ENCODE peak calls at places on chromosomes 16 and 17, in nine cellular contexts. One of them, this sample, is unnamed.

GRCh38 chr16:85463228-85463611 is 149.9 kb upstream of the GSE1 start:
- DNase-seq in transverse colon: no peak
- DNase-seq in sigmoid colon: no peak
- DNase-seq in breast epithelium: no peak
- DNase-seq in HepG2: no peak
- DNase-seq in stomach: no peak
- DNase-seq in vagina: no peak
- DNase-seq in esophagus muscularis mucosa: no peak
- DNase-seq in K562: peak; percentile 65
- DNase-seq in this sample: no peak

GRCh38 chr16:76653390-76654026 is 376.3 kb downstream of the CNTNAP4 start:
- DNase-seq in esophagus muscularis mucosa: no peak
- DNase-seq in HepG2: peak; percentile 71
- DNase-seq in K562: peak; percentile 27
- DNase-seq in breast epithelium: no peak
- DNase-seq in stomach: no peak
- DNase-seq in transverse colon: no peak
- DNase-seq in sigmoid colon: no peak
- DNase-seq in vagina: no peak
- DNase-seq in this sample: no peak

GRCh38 chr17:7557825-7558543 is 566 bp upstream of the TNFSF13 start:
- DNase-seq in breast epithelium: peak; percentile 98
- DNase-seq in transverse colon: peak; percentile 94
- DNase-seq in sigmoid colon: peak; percentile 96
- DNase-seq in esophagus muscularis mucosa: peak; percentile 96
- DNase-seq in K562: no peak
- DNase-seq in stomach: peak; percentile 96
- DNase-seq in HepG2: peak; percentile 52
- DNase-seq in vagina: no peak
- DNase-seq in this sample: peak; percentile 93

GRCh38 chr16:27238016-27238587 is 30.5 kb downstream of the NSMCE1 start:
- DNase-seq in sigmoid colon: peak; percentile 69
- DNase-seq in vagina: no peak
- DNase-seq in breast epithelium: no peak
- DNase-seq in HepG2: no peak
- DNase-seq in esophagus muscularis mucosa: no peak
- DNase-seq in K562: peak; percentile 36
- DNase-seq in stomach: peak; percentile 44
- DNase-seq in transverse colon: peak; percentile 71
- DNase-seq in this sample: peak; percentile 74

GRCh38 chr17:75228847-75229246 is 23.4 kb downstream of the NUP85 start:
- DNase-seq in transverse colon: no peak
- DNase-seq in sigmoid colon: no peak
- DNase-seq in breast epithelium: no peak
- DNase-seq in stomach: no peak
- DNase-seq in HepG2: no peak
- DNase-seq in vagina: no peak
- DNase-seq in K562: no peak
- DNase-seq in esophagus muscularis mucosa: no peak
- DNase-seq in this sample: no peak

GRCh38 chr16:77062878-77063566 is 128.0 kb upstream of the MON1B start:
- DNase-seq in esophagus muscularis mucosa: no peak
- DNase-seq in vagina: no peak
- DNase-seq in K562: no peak
- DNase-seq in sigmoid colon: peak; percentile 65
- DNase-seq in transverse colon: no peak
- DNase-seq in HepG2: no peak
- DNase-seq in stomach: no peak
- DNase-seq in breast epithelium: no peak
- DNase-seq in this sample: no peak

GRCh38 chr17:8922451-8922850 is 43.1 kb downstream of the PIK3R5 start:
- DNase-seq in K562: no peak
- DNase-seq in transverse colon: no peak
- DNase-seq in esophagus muscularis mucosa: peak; percentile 55
- DNase-seq in HepG2: no peak
- DNase-seq in sigmoid colon: no peak
- DNase-seq in vagina: no peak
- DNase-seq in stomach: no peak
- DNase-seq in breast epithelium: no peak
- DNase-seq in this sample: no peak

GRCh38 chr16:23974223-23974622 is 138.4 kb downstream of the PRKCB start:
- DNase-seq in vagina: no peak
- DNase-seq in esophagus muscularis mucosa: no peak
- DNase-seq in stomach: no peak
- DNase-seq in HepG2: no peak
- DNase-seq in K562: no peak
- DNase-seq in sigmoid colon: no peak
- DNase-seq in breast epithelium: no peak
- DNase-seq in transverse colon: no peak
- DNase-seq in this sample: no peak

GRCh38 chr16:57866529-57866918 is 64.2 kb upstream of the KIFC3 start:
- DNase-seq in transverse colon: no peak
- DNase-seq in esophagus muscularis mucosa: no peak
- DNase-seq in vagina: no peak
- DNase-seq in sigmoid colon: no peak
- DNase-seq in HepG2: no peak
- DNase-seq in stomach: no peak
- DNase-seq in breast epithelium: no peak
- DNase-seq in K562: no peak
- DNase-seq in this sample: no peak

GRCh38 chr16:80931985-80932720 is 74.5 kb downstream of the CMC2 start:
- DNase-seq in esophagus muscularis mucosa: peak; percentile 92
- DNase-seq in breast epithelium: peak; percentile 37
- DNase-seq in HepG2: peak; percentile 23
- DNase-seq in K562: peak; percentile 25
- DNase-seq in sigmoid colon: peak; percentile 92
- DNase-seq in transverse colon: peak; percentile 41
- DNase-seq in vagina: no peak
- DNase-seq in stomach: peak; percentile 59
- DNase-seq in this sample: no peak

GRCh38 chr16:87635541-87636049 is 33.3 kb downstream of the JPH3 start:
- DNase-seq in esophagus muscularis mucosa: no peak
- DNase-seq in transverse colon: peak; percentile 66
- DNase-seq in stomach: peak; percentile 59
- DNase-seq in HepG2: peak; percentile 47
- DNase-seq in sigmoid colon: peak; percentile 77
- DNase-seq in vagina: no peak
- DNase-seq in K562: peak; percentile 65
- DNase-seq in breast epithelium: peak; percentile 21
- DNase-seq in this sample: no peak
- H3K4me3 ChIP-seq in esophagus muscularis mucosa: no peak overlapping the region
- H3K4me3 ChIP-seq in transverse colon: peak overlapping the region; percentile 20
- H3K4me3 ChIP-seq in stomach: peak overlapping the region; percentile 5
- H3K4me3 ChIP-seq in HepG2: no peak overlapping the region
- H3K4me3 ChIP-seq in sigmoid colon: no peak overlapping the region
- H3K4me3 ChIP-seq in vagina: peak overlapping the region; percentile 35
- H3K4me3 ChIP-seq in K562: no peak overlapping the region
- H3K4me3 ChIP-seq in breast epithelium: peak overlapping the region; percentile 57
- H3K4me3 ChIP-seq in this sample: peak overlapping the region; percentile 14

DNA sequence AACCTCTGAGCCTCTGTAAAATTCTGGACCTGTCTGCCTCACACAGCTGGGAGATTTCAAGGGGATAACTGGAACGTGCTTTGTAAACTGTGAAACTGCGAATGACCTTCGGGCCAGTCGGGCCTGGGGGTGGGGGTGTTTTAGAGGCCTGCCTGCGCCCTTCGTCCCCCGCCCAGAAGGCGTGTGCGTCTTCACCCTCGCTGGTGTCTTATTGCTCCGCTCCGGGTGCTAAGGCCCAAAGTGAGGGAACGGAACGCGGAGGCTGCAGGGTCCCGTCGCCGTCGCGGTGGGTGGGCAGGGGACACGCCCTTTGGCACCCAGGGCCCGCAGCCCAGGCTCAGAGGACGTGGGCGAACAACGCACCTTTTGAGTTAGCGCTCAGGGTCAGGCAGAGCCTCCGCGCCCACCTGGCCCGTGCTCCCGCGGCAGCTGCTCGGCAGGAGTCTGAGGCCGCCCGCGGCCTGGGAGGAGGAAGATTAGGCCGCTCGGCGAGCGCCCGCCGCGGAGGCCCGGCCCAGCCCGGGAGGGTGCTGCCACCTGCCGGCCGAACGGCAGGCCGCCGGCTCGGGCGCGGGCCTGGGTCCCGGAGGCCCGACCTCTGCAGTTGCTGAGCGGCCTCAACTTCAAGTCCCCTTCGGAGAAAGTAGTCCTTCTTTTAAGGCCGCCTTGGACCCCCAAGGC is 29.7 kb downstream of the DCAKD start:
- DNase-seq in esophagus muscularis mucosa: no peak
- DNase-seq in vagina: no peak
- DNase-seq in K562: peak; percentile 90
- DNase-seq in stomach: peak; percentile 68
- DNase-seq in sigmoid colon: peak; percentile 89
- DNase-seq in breast epithelium: peak; percentile 46
- DNase-seq in HepG2: peak; percentile 53
- DNase-seq in transverse colon: peak; percentile 72
- DNase-seq in this sample: peak; percentile 68
- TF ChIP-seq POLR2A in esophagus muscularis mucosa: no peak
- TF ChIP-seq POLR2A in vagina: no peak
- TF ChIP-seq POLR2A in K562: no peak
- TF ChIP-seq POLR2A in stomach: no peak
- TF ChIP-seq POLR2A in sigmoid colon: no peak
- TF ChIP-seq POLR2A in breast epithelium: no peak
- TF ChIP-seq POLR2A in HepG2: peak; percentile 32
- TF ChIP-seq POLR2A in transverse colon: peak; percentile 33
- TF ChIP-seq POLR2A in this sample: no peak

GRCh38 chr16:29111421-29111820 is 126.6 kb downstream of the LAT start:
- DNase-seq in stomach: no peak
- DNase-seq in transverse colon: no peak
- DNase-seq in sigmoid colon: no peak
- DNase-seq in K562: no peak
- DNase-seq in esophagus muscularis mucosa: no peak
- DNase-seq in breast epithelium: no peak
- DNase-seq in HepG2: no peak
- DNase-seq in vagina: no peak
- DNase-seq in this sample: no peak

DNA sequence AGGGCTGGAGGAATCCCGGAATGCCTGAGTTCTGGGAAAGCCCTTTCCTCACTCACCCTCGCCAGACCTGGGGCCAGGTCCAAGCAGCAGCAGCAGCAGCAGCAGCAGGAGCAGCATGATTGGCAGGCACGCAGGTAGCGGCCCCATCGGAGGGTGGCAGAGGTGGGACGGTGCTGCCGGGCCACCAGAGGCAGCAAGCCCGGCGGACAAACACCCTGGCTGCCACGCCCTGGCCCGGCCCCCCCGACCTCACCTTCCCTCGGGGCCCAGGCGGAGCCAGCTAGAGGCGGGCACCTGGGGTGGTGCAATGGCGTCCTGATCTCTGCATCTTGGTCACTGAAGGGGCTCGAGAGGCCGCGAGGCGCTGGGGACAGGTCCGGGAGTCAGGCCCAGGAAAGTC is 122.4 kb downstream of the LAT start:
- DNase-seq in vagina: no peak
- DNase-seq in breast epithelium: no peak
- DNase-seq in sigmoid colon: no peak
- DNase-seq in K562: no peak
- DNase-seq in stomach: peak; percentile 49
- DNase-seq in transverse colon: peak; percentile 75
- DNase-seq in HepG2: no peak
- DNase-seq in esophagus muscularis mucosa: no peak
- DNase-seq in this sample: no peak
- TF ChIP-seq POLR2AphosphoS5 in vagina: no peak
- TF ChIP-seq POLR2AphosphoS5 in breast epithelium: no peak
- TF ChIP-seq POLR2AphosphoS5 in sigmoid colon: no peak
- TF ChIP-seq POLR2AphosphoS5 in K562: no peak
- TF ChIP-seq POLR2AphosphoS5 in stomach: no peak
- TF ChIP-seq POLR2AphosphoS5 in transverse colon: no peak
- TF ChIP-seq POLR2AphosphoS5 in HepG2: no peak
- TF ChIP-seq POLR2AphosphoS5 in esophagus muscularis mucosa: no peak
- TF ChIP-seq POLR2AphosphoS5 in this sample: no peak

DNA sequence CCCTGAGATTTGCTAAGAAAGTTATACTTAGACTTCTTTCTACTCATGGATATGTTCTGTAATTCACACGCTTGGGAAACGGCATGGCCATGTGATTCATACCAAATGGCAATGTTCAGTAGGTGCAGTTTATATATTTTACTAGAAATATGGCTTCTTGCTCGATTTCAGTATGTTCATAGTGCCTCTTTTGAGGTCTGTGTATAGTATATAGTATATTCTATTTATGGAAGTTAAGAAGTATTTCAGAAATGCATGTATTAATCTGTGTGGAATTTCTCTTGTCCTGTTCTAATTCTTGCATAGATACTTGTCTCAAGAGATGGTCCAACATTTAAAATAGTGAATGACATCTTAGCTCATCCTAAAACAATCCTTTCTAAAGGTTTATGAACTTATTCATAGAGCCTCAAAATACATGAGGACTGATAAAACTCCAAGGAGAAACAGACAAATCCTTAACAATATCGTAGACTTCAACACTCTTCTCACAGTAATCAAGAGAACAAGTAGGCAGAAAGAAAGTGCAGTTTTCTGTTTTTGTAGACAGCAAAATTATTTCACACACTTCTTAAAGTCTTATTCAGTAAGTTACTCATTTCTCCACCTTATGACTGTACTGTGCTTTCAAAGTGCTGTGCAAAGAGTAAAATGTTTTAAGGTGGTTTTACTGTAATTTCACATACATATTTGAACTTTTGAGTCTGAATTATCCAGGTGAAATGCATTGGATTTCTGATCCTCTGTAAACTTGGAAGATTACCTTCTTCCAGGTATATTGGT is 11.1 kb downstream of the BPTF start:
- DNase-seq in esophagus muscularis mucosa: no peak
- DNase-seq in breast epithelium: no peak
- DNase-seq in sigmoid colon: no peak
- DNase-seq in stomach: no peak
- DNase-seq in HepG2: no peak
- DNase-seq in K562: no peak
- DNase-seq in vagina: no peak
- DNase-seq in transverse colon: no peak
- DNase-seq in this sample: no peak
- H3K4me3 ChIP-seq in esophagus muscularis mucosa: no peak overlapping the region
- H3K4me3 ChIP-seq in breast epithelium: no peak overlapping the region
- H3K4me3 ChIP-seq in sigmoid colon: no peak overlapping the region
- H3K4me3 ChIP-seq in stomach: no peak overlapping the region
- H3K4me3 ChIP-seq in HepG2: no peak overlapping the region
- H3K4me3 ChIP-seq in K562: no peak overlapping the region
- H3K4me3 ChIP-seq in vagina: no peak overlapping the region
- H3K4me3 ChIP-seq in transverse colon: no peak overlapping the region
- H3K4me3 ChIP-seq in this sample: no peak overlapping the region

DNA sequence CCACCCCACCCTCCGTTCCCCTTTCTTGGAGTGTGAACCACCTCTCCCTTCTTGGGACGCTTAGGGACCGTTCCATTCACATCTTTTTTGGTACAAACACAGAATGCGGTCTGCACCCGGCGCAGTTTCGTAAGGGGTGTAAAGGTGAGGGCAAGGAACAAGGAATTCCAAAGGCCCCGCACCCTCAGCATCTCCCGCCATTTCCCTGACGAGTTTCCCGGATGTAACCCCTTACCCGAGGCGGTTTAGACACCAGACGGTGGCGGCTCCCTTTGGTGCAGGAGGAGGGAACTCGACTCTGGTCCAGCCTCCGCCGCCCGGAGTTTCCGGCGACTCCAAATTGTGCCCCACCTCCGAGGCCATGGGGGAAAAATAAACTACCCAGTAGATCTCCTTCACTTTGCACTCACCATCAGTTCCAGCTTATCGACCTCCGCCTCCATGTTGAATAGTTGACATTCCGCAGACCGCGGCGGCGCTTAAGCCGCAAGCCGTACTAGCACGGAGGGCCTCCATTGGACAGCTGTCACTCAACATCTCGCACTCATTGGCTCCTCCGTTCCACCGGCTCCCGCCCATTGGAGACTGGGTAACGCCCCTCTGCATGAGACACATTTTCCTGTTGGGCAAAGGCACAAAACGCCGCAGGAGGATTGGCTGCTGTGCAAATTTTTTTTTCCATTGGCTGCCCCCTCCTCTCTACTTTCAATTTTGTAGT is at the start of gene SKA2:
- DNase-seq in HepG2: no peak
- DNase-seq in stomach: peak; percentile 97
- DNase-seq in K562: peak; percentile 95
- DNase-seq in transverse colon: peak; percentile 97
- DNase-seq in breast epithelium: peak; percentile 98
- DNase-seq in sigmoid colon: peak; percentile 99
- DNase-seq in vagina: peak; percentile 99
- DNase-seq in esophagus muscularis mucosa: peak; percentile 99
- DNase-seq in this sample: peak; percentile 95
- TF ChIP-seq POLR2A in HepG2: peak; percentile 80
- TF ChIP-seq POLR2A in stomach: no peak
- TF ChIP-seq POLR2A in K562: peak; percentile 84
- TF ChIP-seq POLR2A in transverse colon: peak; percentile 26
- TF ChIP-seq POLR2A in breast epithelium: no peak
- TF ChIP-seq POLR2A in sigmoid colon: no peak
- TF ChIP-seq POLR2A in vagina: no peak
- TF ChIP-seq POLR2A in esophagus muscularis mucosa: no peak
- TF ChIP-seq POLR2A in this sample: peak; percentile 43

This sample was measured in upper lobe of left lung.